ENCODE peak calls at places on chromosome 12, in five cellular contexts. One of them, this sample, is unnamed.

GRCh38 chr12:93571360-93571853 is 1.1 kb upstream of the SOCS2 start:
- DNase-seq in mucosa of gallbladder: peak; percentile 64
- DNase-seq in tibial artery: peak; percentile 84
- DNase-seq in activated T-cell treated with anti-CD3 and anti-CD28 coated beads for 48 hours: peak; percentile 57
- DNase-seq in fibroblast of lung: peak; percentile 76
- DNase-seq in this sample: peak; percentile 85

GRCh38 chr12:68406134-68406576 is 74.0 kb upstream of the MDM1 start:
- DNase-seq in tibial artery: peak; percentile 96
- DNase-seq in activated T-cell treated with anti-CD3 and anti-CD28 coated beads for 48 hours: no peak
- DNase-seq in fibroblast of lung: peak; percentile 95
- DNase-seq in mucosa of gallbladder: peak; percentile 91
- DNase-seq in this sample: peak; percentile 95

GRCh38 chr12:132374821-132375445 is 45.5 kb upstream of the GALNT9 start:
- DNase-seq in tibial artery: no peak
- DNase-seq in mucosa of gallbladder: no peak
- DNase-seq in activated T-cell treated with anti-CD3 and anti-CD28 coated beads for 48 hours: no peak
- DNase-seq in fibroblast of lung: no peak
- DNase-seq in this sample: peak; percentile 46

GRCh38 chr12:127233016-127233415 is 1034.0 kb upstream of the TMEM132C start:
- DNase-seq in tibial artery: no peak
- DNase-seq in fibroblast of lung: no peak
- DNase-seq in activated T-cell treated with anti-CD3 and anti-CD28 coated beads for 48 hours: no peak
- DNase-seq in mucosa of gallbladder: no peak
- DNase-seq in this sample: no peak

GRCh38 chr12:80946591-80946990 is 8.9 kb upstream of the LIN7A start:
- DNase-seq in tibial artery: no peak
- DNase-seq in activated T-cell treated with anti-CD3 and anti-CD28 coated beads for 48 hours: no peak
- DNase-seq in fibroblast of lung: peak; percentile 56
- DNase-seq in mucosa of gallbladder: no peak
- DNase-seq in this sample: no peak

GRCh38 chr12:32005496-32006125 is 46.4 kb downstream of the RESF1 start:
- DNase-seq in tibial artery: no peak
- DNase-seq in activated T-cell treated with anti-CD3 and anti-CD28 coated beads for 48 hours: no peak
- DNase-seq in mucosa of gallbladder: no peak
- DNase-seq in fibroblast of lung: no peak
- DNase-seq in this sample: no peak

GRCh38 chr12:26245175-26245942 is 50.0 kb downstream of the SSPN start:
- DNase-seq in fibroblast of lung: no peak
- DNase-seq in tibial artery: no peak
- DNase-seq in mucosa of gallbladder: no peak
- DNase-seq in activated T-cell treated with anti-CD3 and anti-CD28 coated beads for 48 hours: no peak
- DNase-seq in this sample: no peak

GRCh38 chr12:102425109-102426009 is 55.0 kb downstream of the IGF1 start:
- DNase-seq in activated T-cell treated with anti-CD3 and anti-CD28 coated beads for 48 hours: no peak
- DNase-seq in tibial artery: no peak
- DNase-seq in fibroblast of lung: no peak
- DNase-seq in mucosa of gallbladder: no peak
- DNase-seq in this sample: no peak

GRCh38 chr12:52305921-52306705 is 14.8 kb upstream of the KRT81 start:
- DNase-seq in fibroblast of lung: no peak
- DNase-seq in mucosa of gallbladder: no peak
- DNase-seq in tibial artery: peak; percentile 54
- DNase-seq in activated T-cell treated with anti-CD3 and anti-CD28 coated beads for 48 hours: no peak
- DNase-seq in this sample: no peak

GRCh38 chr12:15777355-15778012 is 11.7 kb downstream of the EPS8 start:
- DNase-seq in mucosa of gallbladder: no peak
- DNase-seq in activated T-cell treated with anti-CD3 and anti-CD28 coated beads for 48 hours: no peak
- DNase-seq in tibial artery: no peak
- DNase-seq in fibroblast of lung: no peak
- DNase-seq in this sample: no peak

GRCh38 chr12:112321277-112321676 is 61.0 kb downstream of the HECTD4 start:
- DNase-seq in mucosa of gallbladder: no peak
- DNase-seq in tibial artery: no peak
- DNase-seq in activated T-cell treated with anti-CD3 and anti-CD28 coated beads for 48 hours: no peak
- DNase-seq in fibroblast of lung: no peak
- DNase-seq in this sample: no peak

GRCh38 chr12:52740591-52740990 is 36.6 kb downstream of the KRT76 start:
- DNase-seq in activated T-cell treated with anti-CD3 and anti-CD28 coated beads for 48 hours: no peak
- DNase-seq in mucosa of gallbladder: no peak
- DNase-seq in fibroblast of lung: no peak
- DNase-seq in tibial artery: no peak
- DNase-seq in this sample: no peak

GRCh38 chr12:50082644-50083043 is 2.5 kb upstream of the SMARCD1 start:
- DNase-seq in fibroblast of lung: no peak
- DNase-seq in mucosa of gallbladder: peak; percentile 54
- DNase-seq in tibial artery: no peak
- DNase-seq in activated T-cell treated with anti-CD3 and anti-CD28 coated beads for 48 hours: no peak
- DNase-seq in this sample: no peak

GRCh38 chr12:108839011-108839889 is 18.1 kb downstream of the SSH1 start:
- DNase-seq in mucosa of gallbladder: no peak
- DNase-seq in tibial artery: peak; percentile 92
- DNase-seq in activated T-cell treated with anti-CD3 and anti-CD28 coated beads for 48 hours: no peak
- DNase-seq in fibroblast of lung: peak; percentile 70
- DNase-seq in this sample: no peak

GRCh38 chr12:127957001-127957660 is 309.8 kb upstream of the TMEM132C start:
- DNase-seq in activated T-cell treated with anti-CD3 and anti-CD28 coated beads for 48 hours: no peak
- DNase-seq in fibroblast of lung: no peak
- DNase-seq in mucosa of gallbladder: no peak
- DNase-seq in tibial artery: no peak
- DNase-seq in this sample: no peak

GRCh38 chr12:3252416-3252815 is 175.2 kb downstream of the TSPAN9 start:
- DNase-seq in tibial artery: peak; percentile 98
- DNase-seq in fibroblast of lung: peak; percentile 95
- DNase-seq in mucosa of gallbladder: peak; percentile 83
- DNase-seq in activated T-cell treated with anti-CD3 and anti-CD28 coated beads for 48 hours: no peak
- DNase-seq in this sample: peak; percentile 86

GRCh38 chr12:123029550-123029949 is 49.1 kb downstream of the ARL6IP4 start:
- DNase-seq in fibroblast of lung: no peak
- DNase-seq in mucosa of gallbladder: no peak
- DNase-seq in tibial artery: no peak
- DNase-seq in activated T-cell treated with anti-CD3 and anti-CD28 coated beads for 48 hours: no peak
- DNase-seq in this sample: no peak

GRCh38 chr12:112924986-112925385 is 13.3 kb upstream of the OAS3 start:
- DNase-seq in mucosa of gallbladder: no peak
- DNase-seq in tibial artery: no peak
- DNase-seq in activated T-cell treated with anti-CD3 and anti-CD28 coated beads for 48 hours: no peak
- DNase-seq in fibroblast of lung: no peak
- DNase-seq in this sample: no peak

GRCh38 chr12:32549675-32550079 is 129.4 kb upstream of the DNM1L start:
- DNase-seq in fibroblast of lung: peak; percentile 67
- DNase-seq in tibial artery: no peak
- DNase-seq in activated T-cell treated with anti-CD3 and anti-CD28 coated beads for 48 hours: no peak
- DNase-seq in mucosa of gallbladder: no peak
- DNase-seq in this sample: no peak

GRCh38 chr12:1922985-1923384 is 4.5 kb upstream of the CACNA2D4 start:
- DNase-seq in tibial artery: peak; percentile 38
- DNase-seq in mucosa of gallbladder: no peak
- DNase-seq in activated T-cell treated with anti-CD3 and anti-CD28 coated beads for 48 hours: no peak
- DNase-seq in fibroblast of lung: no peak
- DNase-seq in this sample: no peak

GRCh38 chr12:68686595-68687521 is at the start of gene NUP107:
- DNase-seq in mucosa of gallbladder: peak; percentile 99
- DNase-seq in activated T-cell treated with anti-CD3 and anti-CD28 coated beads for 48 hours: peak; percentile 92
- DNase-seq in tibial artery: peak; percentile 99
- DNase-seq in fibroblast of lung: peak; percentile 99
- DNase-seq in this sample: peak; percentile 100

GRCh38 chr12:55707841-55708694 is at the start of gene ITGA7:
- DNase-seq in tibial artery: peak; percentile 93
- DNase-seq in activated T-cell treated with anti-CD3 and anti-CD28 coated beads for 48 hours: peak; percentile 58
- DNase-seq in mucosa of gallbladder: peak; percentile 50
- DNase-seq in fibroblast of lung: no peak
- DNase-seq in this sample: no peak

GRCh38 chr12:124626841-124627502 is 59.6 kb upstream of the NCOR2 start:
- DNase-seq in activated T-cell treated with anti-CD3 and anti-CD28 coated beads for 48 hours: no peak
- DNase-seq in mucosa of gallbladder: peak; percentile 58
- DNase-seq in tibial artery: peak; percentile 88
- DNase-seq in fibroblast of lung: peak; percentile 78
- DNase-seq in this sample: no peak

GRCh38 chr12:63907561-63907960 is 63.1 kb downstream of the SRGAP1 start:
- DNase-seq in fibroblast of lung: peak; percentile 71
- DNase-seq in tibial artery: no peak
- DNase-seq in mucosa of gallbladder: no peak
- DNase-seq in activated T-cell treated with anti-CD3 and anti-CD28 coated beads for 48 hours: no peak
- DNase-seq in this sample: no peak

GRCh38 chr12:70121562-70121961 is 121.7 kb upstream of the CNOT2 start:
- DNase-seq in tibial artery: no peak
- DNase-seq in mucosa of gallbladder: no peak
- DNase-seq in fibroblast of lung: no peak
- DNase-seq in activated T-cell treated with anti-CD3 and anti-CD28 coated beads for 48 hours: no peak
- DNase-seq in this sample: no peak

GRCh38 chr12:115384391-115384790 is 700.4 kb upstream of the TBX3 start:
- DNase-seq in activated T-cell treated with anti-CD3 and anti-CD28 coated beads for 48 hours: no peak
- DNase-seq in tibial artery: no peak
- DNase-seq in mucosa of gallbladder: no peak
- DNase-seq in fibroblast of lung: no peak
- DNase-seq in this sample: no peak

GRCh38 chr12:113075137-113075683 is 18.7 kb downstream of the DTX1 start:
- DNase-seq in mucosa of gallbladder: no peak
- DNase-seq in activated T-cell treated with anti-CD3 and anti-CD28 coated beads for 48 hours: no peak
- DNase-seq in fibroblast of lung: no peak
- DNase-seq in tibial artery: no peak
- DNase-seq in this sample: no peak

GRCh38 chr12:20097561-20097960 is 270.8 kb upstream of the PDE3A start:
- DNase-seq in tibial artery: no peak
- DNase-seq in fibroblast of lung: peak; percentile 74
- DNase-seq in mucosa of gallbladder: no peak
- DNase-seq in activated T-cell treated with anti-CD3 and anti-CD28 coated beads for 48 hours: no peak
- DNase-seq in this sample: no peak

GRCh38 chr12:52836491-52837175 is 2.5 kb upstream of the KRT79 start:
- DNase-seq in fibroblast of lung: no peak
- DNase-seq in mucosa of gallbladder: no peak
- DNase-seq in tibial artery: no peak
- DNase-seq in activated T-cell treated with anti-CD3 and anti-CD28 coated beads for 48 hours: no peak
- DNase-seq in this sample: no peak

GRCh38 chr12:14954269-14954668 is 7.1 kb downstream of the ARHGDIB start:
- DNase-seq in tibial artery: no peak
- DNase-seq in fibroblast of lung: no peak
- DNase-seq in activated T-cell treated with anti-CD3 and anti-CD28 coated beads for 48 hours: no peak
- DNase-seq in mucosa of gallbladder: no peak
- DNase-seq in this sample: no peak

GRCh38 chr12:79927772-79928474 is 7.0 kb downstream of the PPP1R12A start:
- DNase-seq in activated T-cell treated with anti-CD3 and anti-CD28 coated beads for 48 hours: no peak
- DNase-seq in tibial artery: no peak
- DNase-seq in fibroblast of lung: no peak
- DNase-seq in mucosa of gallbladder: no peak
- DNase-seq in this sample: no peak

GRCh38 chr12:45613306-45613705 is 116.2 kb upstream of the ARID2 start:
- DNase-seq in tibial artery: no peak
- DNase-seq in fibroblast of lung: peak; percentile 59
- DNase-seq in activated T-cell treated with anti-CD3 and anti-CD28 coated beads for 48 hours: no peak
- DNase-seq in mucosa of gallbladder: no peak
- DNase-seq in this sample: no peak

GRCh38 chr12:9707864-9708808 is 24.8 kb downstream of the CLECL1 start:
- DNase-seq in tibial artery: no peak
- DNase-seq in mucosa of gallbladder: peak; percentile 57
- DNase-seq in fibroblast of lung: peak; percentile 71
- DNase-seq in activated T-cell treated with anti-CD3 and anti-CD28 coated beads for 48 hours: peak; percentile 45
- DNase-seq in this sample: no peak

GRCh38 chr12:11951209-11951608 is 119.5 kb upstream of the BCL2L14 start:
- DNase-seq in mucosa of gallbladder: no peak
- DNase-seq in tibial artery: no peak
- DNase-seq in activated T-cell treated with anti-CD3 and anti-CD28 coated beads for 48 hours: no peak
- DNase-seq in fibroblast of lung: no peak
- DNase-seq in this sample: no peak

GRCh38 chr12:29187756-29188155 is 38.7 kb downstream of the FAR2 start:
- DNase-seq in mucosa of gallbladder: no peak
- DNase-seq in activated T-cell treated with anti-CD3 and anti-CD28 coated beads for 48 hours: no peak
- DNase-seq in tibial artery: no peak
- DNase-seq in fibroblast of lung: peak; percentile 76
- DNase-seq in this sample: no peak

GRCh38 chr12:47885012-47885501 is 19.7 kb downstream of the VDR start:
- DNase-seq in mucosa of gallbladder: no peak
- DNase-seq in fibroblast of lung: no peak
- DNase-seq in tibial artery: peak; percentile 51
- DNase-seq in activated T-cell treated with anti-CD3 and anti-CD28 coated beads for 48 hours: peak; percentile 81
- DNase-seq in this sample: no peak

GRCh38 chr12:56684745-56685369 is 3.2 kb downstream of the PTGES3 start:
- DNase-seq in tibial artery: no peak
- DNase-seq in activated T-cell treated with anti-CD3 and anti-CD28 coated beads for 48 hours: no peak
- DNase-seq in fibroblast of lung: no peak
- DNase-seq in mucosa of gallbladder: no peak
- DNase-seq in this sample: peak; percentile 26

GRCh38 chr12:106301611-106302321 is 767 bp upstream of the TCP11L2 start:
- DNase-seq in mucosa of gallbladder: peak; percentile 89
- DNase-seq in tibial artery: peak; percentile 84
- DNase-seq in fibroblast of lung: peak; percentile 29
- DNase-seq in activated T-cell treated with anti-CD3 and anti-CD28 coated beads for 48 hours: peak; percentile 24
- DNase-seq in this sample: no peak

GRCh38 chr12:60805340-60805739 is 1209.5 kb downstream of the SLC16A7 start:
- DNase-seq in tibial artery: no peak
- DNase-seq in mucosa of gallbladder: no peak
- DNase-seq in fibroblast of lung: no peak
- DNase-seq in activated T-cell treated with anti-CD3 and anti-CD28 coated beads for 48 hours: no peak
- DNase-seq in this sample: no peak

This sample was measured in suprapubic skin.